ENCODE peak calls at places on chromosomes 3 and 15, in five cellular contexts. O is foreskin fibroblast; D is activated naive CD8-positive, alpha-beta T cell treated with anti-CD3 and anti-CD28 coated beads, Interleukin-2, amount 50 U/mL, for 16 hours; Y is activated naive CD4-positive, alpha-beta T cell; I is AG08395. P is an unnamed sample.

GRCh38 chr15:64095795-64096485 is at the start of gene SNX1:
- DNase-seq in I (peak), O (peak), Y (peak), D (peak), P (peak)

GRCh38 chr3:74463515-74463914 is 150.9 kb downstream of the CNTN3 start:
- DNase-seq in D (no peak), I (no peak), Y (no peak), O (no peak), P (no peak)

GRCh38 chr3:64056616-64057165 is 33.4 kb upstream of the PSMD6 start:
- DNase-seq in I (peak), D (no peak), O (no peak), Y (no peak), P (no peak)

GRCh38 chr3:196339493-196340254 is 1.5 kb upstream of the TM4SF19 start:
- DNase-seq in D (no peak), Y (no peak), I (no peak), O (peak), P (peak)

GRCh38 chr15:70916531-70916930 is 23.9 kb downstream of the LRRC49 start:
- DNase-seq in I (no peak), O (no peak), D (no peak), Y (no peak), P (no peak)

GRCh38 chr3:156149781-156150375 is 29.5 kb downstream of the KCNAB1 start:
- DNase-seq in Y (no peak), I (no peak), O (no peak), D (no peak), P (no peak)

GRCh38 chr3:37793889-37794591 is 67.6 kb upstream of the CTDSPL start:
- DNase-seq in O (no peak), D (no peak), Y (no peak), I (no peak), P (no peak)

GRCh38 chr3:144557515-144557914 is 585.9 kb downstream of the DIPK2A start:
- DNase-seq in D (no peak), O (peak), Y (no peak), I (peak), P (no peak)

GRCh38 chr3:20849975-20850374 is 664.0 kb upstream of the SGO1 start:
- DNase-seq in O (no peak), D (no peak), I (no peak), Y (no peak), P (no peak)

GRCh38 chr3:122774564-122774963 is 19.1 kb downstream of the HSPBAP1 start:
- DNase-seq in D (no peak), I (no peak), Y (no peak), O (peak), P (peak)

GRCh38 chr3:111807826-111808225 is 51.2 kb upstream of the PHLDB2 start:
- DNase-seq in D (no peak), O (no peak), I (no peak), Y (no peak), P (no peak)

GRCh38 chr15:65032823-65033537 is 3.5 kb upstream of the MTFMT start:
- DNase-seq in I (peak), Y (no peak), O (peak), D (no peak), P (no peak)

GRCh38 chr15:60528530-60528929 is 49.6 kb upstream of the ICE2 start:
- DNase-seq in I (no peak), Y (no peak), O (peak), D (no peak), P (no peak)

GRCh38 chr15:86082619-86083377 is 3.1 kb downstream of the AGBL1 start:
- DNase-seq in Y (no peak), I (no peak), D (no peak), O (no peak), P (no peak)

GRCh38 chr3:138461246-138461645 is 26.8 kb downstream of the ESYT3 start:
- DNase-seq in Y (no peak), I (peak), O (peak), D (no peak), P (no peak)

GRCh38 chr3:160851629-160852210 is 95.7 kb downstream of the PPM1L start:
- DNase-seq in O (no peak), Y (no peak), D (no peak), I (no peak), P (no peak)